ENCODE peak calls at places on chromosomes 4 and X, in eight cellular contexts. One of them, this sample, is unnamed. For H3K4me1, the result is how much of the 10 kb centered on the place peaks cover.

GRCh38 chr4:26568446-26568994 is 15.4 kb upstream of the TBC1D19 start:
- DNase-seq in stomach: no peak
- DNase-seq in upper lobe of left lung: no peak
- DNase-seq in spleen: no peak
- DNase-seq in H1: no peak
- DNase-seq in endothelial cell of umbilical vein: peak
- DNase-seq in suprapubic skin: no peak
- DNase-seq in vagina: no peak
- DNase-seq in this sample: no peak

GRCh38 chr4:7668282-7668681 is 233.6 kb upstream of the PSAPL1 start:
- DNase-seq in stomach: no peak
- DNase-seq in upper lobe of left lung: no peak
- DNase-seq in spleen: peak
- DNase-seq in H1: no peak
- DNase-seq in endothelial cell of umbilical vein: no peak
- DNase-seq in suprapubic skin: no peak
- DNase-seq in vagina: no peak
- DNase-seq in this sample: no peak

GRCh38 chrX:111467896-111468295 is 43.5 kb upstream of the SERTM2 start:
- DNase-seq in stomach: no peak
- DNase-seq in upper lobe of left lung: no peak
- DNase-seq in spleen: no peak
- DNase-seq in H1: no peak
- DNase-seq in endothelial cell of umbilical vein: no peak
- DNase-seq in suprapubic skin: peak
- DNase-seq in vagina: no peak
- DNase-seq in this sample: no peak

GRCh38 chrX:74132265-74132664 is 171.7 kb upstream of the ZCCHC13 start:
- DNase-seq in stomach: no peak
- DNase-seq in upper lobe of left lung: no peak
- DNase-seq in spleen: no peak
- DNase-seq in H1: no peak
- DNase-seq in endothelial cell of umbilical vein: no peak
- DNase-seq in suprapubic skin: no peak
- DNase-seq in vagina: no peak
- DNase-seq in this sample: no peak

GRCh38 chr4:10275696-10276095 is 159.1 kb upstream of the WDR1 start:
- DNase-seq in stomach: no peak
- DNase-seq in upper lobe of left lung: no peak
- DNase-seq in spleen: no peak
- DNase-seq in H1: no peak
- DNase-seq in endothelial cell of umbilical vein: no peak
- DNase-seq in suprapubic skin: no peak
- DNase-seq in vagina: no peak
- DNase-seq in this sample: no peak

GRCh38 chr4:11741190-11741652 is 312.5 kb upstream of the HS3ST1 start:
- DNase-seq in stomach: no peak
- DNase-seq in upper lobe of left lung: no peak
- DNase-seq in spleen: no peak
- DNase-seq in H1: no peak
- DNase-seq in endothelial cell of umbilical vein: peak
- DNase-seq in suprapubic skin: no peak
- DNase-seq in vagina: no peak
- DNase-seq in this sample: no peak

GRCh38 chr4:4673070-4673469 is 131.2 kb upstream of the STX18 start:
- DNase-seq in stomach: no peak
- DNase-seq in upper lobe of left lung: peak
- DNase-seq in spleen: no peak
- DNase-seq in H1: peak
- DNase-seq in endothelial cell of umbilical vein: peak
- DNase-seq in suprapubic skin: no peak
- DNase-seq in vagina: no peak
- DNase-seq in this sample: no peak

GRCh38 chr4:71456841-71457240 is 118.0 kb downstream of the SLC4A4 start:
- DNase-seq in stomach: no peak
- DNase-seq in upper lobe of left lung: no peak
- DNase-seq in spleen: no peak
- DNase-seq in H1: no peak
- DNase-seq in endothelial cell of umbilical vein: no peak
- DNase-seq in suprapubic skin: no peak
- DNase-seq in vagina: no peak
- DNase-seq in this sample: peak

GRCh38 chr4:23877758-23878229 is 12.1 kb downstream of the PPARGC1A start:
- DNase-seq in stomach: no peak
- DNase-seq in upper lobe of left lung: no peak
- DNase-seq in spleen: no peak
- DNase-seq in H1: no peak
- DNase-seq in endothelial cell of umbilical vein: no peak
- DNase-seq in suprapubic skin: no peak
- DNase-seq in vagina: no peak
- DNase-seq in this sample: peak

GRCh38 chr4:23876418-23877089 is 13.3 kb downstream of the PPARGC1A start:
- DNase-seq in stomach: no peak
- DNase-seq in upper lobe of left lung: no peak
- DNase-seq in spleen: no peak
- DNase-seq in H1: no peak
- DNase-seq in endothelial cell of umbilical vein: no peak
- DNase-seq in suprapubic skin: no peak
- DNase-seq in vagina: no peak
- DNase-seq in this sample: no peak

GRCh38 chr4:23878235-23878861 is 11.5 kb downstream of the PPARGC1A start:
- DNase-seq in stomach: no peak
- DNase-seq in upper lobe of left lung: no peak
- DNase-seq in spleen: no peak
- DNase-seq in H1: no peak
- DNase-seq in endothelial cell of umbilical vein: no peak
- DNase-seq in suprapubic skin: no peak
- DNase-seq in vagina: no peak
- DNase-seq in this sample: no peak

GRCh38 chr4:23881052-23881501 is 8.8 kb downstream of the PPARGC1A start:
- DNase-seq in stomach: no peak
- DNase-seq in upper lobe of left lung: no peak
- DNase-seq in spleen: no peak
- DNase-seq in H1: no peak
- DNase-seq in endothelial cell of umbilical vein: no peak
- DNase-seq in suprapubic skin: no peak
- DNase-seq in vagina: no peak
- DNase-seq in this sample: peak

DNA sequence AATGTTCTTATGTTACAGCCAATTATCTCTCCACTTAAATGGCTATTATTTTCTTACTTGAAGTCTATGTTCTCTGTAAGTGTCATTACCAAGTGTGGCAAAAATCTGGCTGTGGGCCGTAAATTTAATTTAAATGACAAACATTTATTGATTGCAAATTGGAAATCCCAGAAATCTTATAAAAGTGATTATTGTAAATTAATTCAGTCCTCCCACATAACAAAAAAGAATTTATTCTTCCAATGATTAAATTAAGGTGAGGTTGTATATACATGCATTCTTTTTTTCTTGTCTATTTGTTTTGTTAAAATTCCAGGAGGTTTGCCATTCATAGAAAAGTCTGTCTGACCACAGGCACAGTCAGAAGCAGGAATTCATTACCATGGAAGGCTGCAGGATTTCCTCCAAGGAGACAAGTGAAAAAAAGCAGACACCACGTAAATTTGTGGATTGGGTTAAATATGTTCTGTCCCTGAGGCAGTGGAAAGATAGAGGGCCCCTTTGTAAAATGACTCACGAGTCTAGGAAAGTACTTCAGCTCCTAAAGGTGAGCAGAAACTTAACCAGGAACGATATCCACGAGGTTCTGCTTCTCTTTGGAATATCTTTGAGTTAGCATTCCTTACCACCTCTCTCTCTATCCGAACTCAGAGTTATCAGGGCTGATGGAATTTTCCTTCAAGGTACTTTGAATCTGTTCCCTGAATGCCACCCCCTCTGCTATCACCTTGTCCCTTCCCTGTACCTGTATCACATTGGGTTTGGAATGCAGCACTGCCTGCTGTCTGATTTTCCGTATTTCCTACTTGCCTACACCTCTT is 10.7 kb downstream of the PPARGC1A start:
- DNase-seq in stomach: no peak
- DNase-seq in upper lobe of left lung: no peak
- DNase-seq in spleen: no peak
- DNase-seq in H1: no peak
- DNase-seq in endothelial cell of umbilical vein: no peak
- DNase-seq in suprapubic skin: no peak
- DNase-seq in vagina: no peak
- DNase-seq in this sample: no peak
- TF ChIP-seq POLR2AphosphoS5 in stomach: no peak
- TF ChIP-seq POLR2AphosphoS5 in upper lobe of left lung: no peak
- TF ChIP-seq POLR2AphosphoS5 in spleen: no peak
- TF ChIP-seq POLR2AphosphoS5 in H1: no peak
- TF ChIP-seq POLR2AphosphoS5 in endothelial cell of umbilical vein: no peak
- TF ChIP-seq POLR2AphosphoS5 in suprapubic skin: no peak
- TF ChIP-seq POLR2AphosphoS5 in vagina: no peak
- TF ChIP-seq POLR2AphosphoS5 in this sample: no peak

GRCh38 chr4:55326629-55327028 is 19.4 kb upstream of the SRD5A3 start:
- DNase-seq in stomach: no peak
- DNase-seq in upper lobe of left lung: no peak
- DNase-seq in spleen: no peak
- DNase-seq in H1: no peak
- DNase-seq in endothelial cell of umbilical vein: no peak
- DNase-seq in suprapubic skin: no peak
- DNase-seq in vagina: no peak
- DNase-seq in this sample: no peak

GRCh38 chr4:55329012-55329411 is 17.0 kb upstream of the SRD5A3 start:
- DNase-seq in stomach: no peak
- DNase-seq in upper lobe of left lung: no peak
- DNase-seq in spleen: no peak
- DNase-seq in H1: no peak
- DNase-seq in endothelial cell of umbilical vein: no peak
- DNase-seq in suprapubic skin: no peak
- DNase-seq in vagina: no peak
- DNase-seq in this sample: no peak

GRCh38 chr4:55330241-55330640 is 15.8 kb upstream of the SRD5A3 start:
- DNase-seq in stomach: no peak
- DNase-seq in upper lobe of left lung: no peak
- DNase-seq in spleen: no peak
- DNase-seq in H1: no peak
- DNase-seq in endothelial cell of umbilical vein: peak
- DNase-seq in suprapubic skin: no peak
- DNase-seq in vagina: no peak
- DNase-seq in this sample: no peak
- H3K4me3 ChIP-seq in stomach: no peak
- H3K4me3 ChIP-seq in upper lobe of left lung: no peak
- H3K4me3 ChIP-seq in spleen: no peak
- H3K4me3 ChIP-seq in H1: no peak
- H3K4me3 ChIP-seq in endothelial cell of umbilical vein: no peak
- H3K4me3 ChIP-seq in suprapubic skin: no peak
- H3K4me3 ChIP-seq in vagina: no peak
- H3K4me3 ChIP-seq in this sample: no peak

GRCh38 chr4:77798385-77798784 is 20.8 kb downstream of the CNOT6L start:
- DNase-seq in stomach: no peak
- DNase-seq in upper lobe of left lung: no peak
- DNase-seq in spleen: no peak
- DNase-seq in H1: no peak
- DNase-seq in endothelial cell of umbilical vein: no peak
- DNase-seq in suprapubic skin: no peak
- DNase-seq in vagina: no peak
- DNase-seq in this sample: no peak

GRCh38 chr4:77802406-77802805 is 16.8 kb downstream of the CNOT6L start:
- DNase-seq in stomach: no peak
- DNase-seq in upper lobe of left lung: no peak
- DNase-seq in spleen: no peak
- DNase-seq in H1: no peak
- DNase-seq in endothelial cell of umbilical vein: no peak
- DNase-seq in suprapubic skin: no peak
- DNase-seq in vagina: no peak
- DNase-seq in this sample: no peak

GRCh38 chr4:77801260-77801608 is 17.9 kb downstream of the CNOT6L start:
- DNase-seq in stomach: no peak
- DNase-seq in upper lobe of left lung: no peak
- DNase-seq in spleen: no peak
- DNase-seq in H1: no peak
- DNase-seq in endothelial cell of umbilical vein: no peak
- DNase-seq in suprapubic skin: no peak
- DNase-seq in vagina: no peak
- DNase-seq in this sample: no peak

GRCh38 chr4:77800077-77800476 is 19.1 kb downstream of the CNOT6L start:
- DNase-seq in stomach: no peak
- DNase-seq in upper lobe of left lung: no peak
- DNase-seq in spleen: no peak
- DNase-seq in H1: no peak
- DNase-seq in endothelial cell of umbilical vein: no peak
- DNase-seq in suprapubic skin: no peak
- DNase-seq in vagina: no peak
- DNase-seq in this sample: no peak

GRCh38 chr4:77800483-77801259 is 18.5 kb downstream of the CNOT6L start:
- DNase-seq in stomach: no peak
- DNase-seq in upper lobe of left lung: no peak
- DNase-seq in spleen: no peak
- DNase-seq in H1: no peak
- DNase-seq in endothelial cell of umbilical vein: peak
- DNase-seq in suprapubic skin: no peak
- DNase-seq in vagina: no peak
- DNase-seq in this sample: no peak
- H3K4me1 ChIP-seq in stomach: half or more
- H3K4me1 ChIP-seq in upper lobe of left lung: under half
- H3K4me1 ChIP-seq in spleen: half or more
- H3K4me1 ChIP-seq in H1: under half
- H3K4me1 ChIP-seq in endothelial cell of umbilical vein: under half
- H3K4me1 ChIP-seq in suprapubic skin: under half
- H3K4me1 ChIP-seq in vagina: half or more
- H3K4me1 ChIP-seq in this sample: under half

GRCh38 chrX:103630171-103630511 is 1.4 kb downstream of the TCEAL1 start:
- DNase-seq in stomach: no peak
- DNase-seq in upper lobe of left lung: no peak
- DNase-seq in spleen: no peak
- DNase-seq in H1: no peak
- DNase-seq in endothelial cell of umbilical vein: no peak
- DNase-seq in suprapubic skin: no peak
- DNase-seq in vagina: no peak
- DNase-seq in this sample: no peak

GRCh38 chrX:103631145-103631544 is 2.4 kb downstream of the TCEAL1 start:
- DNase-seq in stomach: no peak
- DNase-seq in upper lobe of left lung: no peak
- DNase-seq in spleen: no peak
- DNase-seq in H1: no peak
- DNase-seq in endothelial cell of umbilical vein: no peak
- DNase-seq in suprapubic skin: no peak
- DNase-seq in vagina: no peak
- DNase-seq in this sample: no peak

GRCh38 chrX:103629295-103630170 is 758 bp downstream of the TCEAL1 start:
- DNase-seq in stomach: peak
- DNase-seq in upper lobe of left lung: peak
- DNase-seq in spleen: peak
- DNase-seq in H1: no peak
- DNase-seq in endothelial cell of umbilical vein: peak
- DNase-seq in suprapubic skin: peak
- DNase-seq in vagina: no peak
- DNase-seq in this sample: peak

GRCh38 chrX:103626855-103627254 is 1.9 kb upstream of the TCEAL1 start:
- DNase-seq in stomach: no peak
- DNase-seq in upper lobe of left lung: no peak
- DNase-seq in spleen: no peak
- DNase-seq in H1: no peak
- DNase-seq in endothelial cell of umbilical vein: peak
- DNase-seq in suprapubic skin: no peak
- DNase-seq in vagina: no peak
- DNase-seq in this sample: no peak

DNA sequence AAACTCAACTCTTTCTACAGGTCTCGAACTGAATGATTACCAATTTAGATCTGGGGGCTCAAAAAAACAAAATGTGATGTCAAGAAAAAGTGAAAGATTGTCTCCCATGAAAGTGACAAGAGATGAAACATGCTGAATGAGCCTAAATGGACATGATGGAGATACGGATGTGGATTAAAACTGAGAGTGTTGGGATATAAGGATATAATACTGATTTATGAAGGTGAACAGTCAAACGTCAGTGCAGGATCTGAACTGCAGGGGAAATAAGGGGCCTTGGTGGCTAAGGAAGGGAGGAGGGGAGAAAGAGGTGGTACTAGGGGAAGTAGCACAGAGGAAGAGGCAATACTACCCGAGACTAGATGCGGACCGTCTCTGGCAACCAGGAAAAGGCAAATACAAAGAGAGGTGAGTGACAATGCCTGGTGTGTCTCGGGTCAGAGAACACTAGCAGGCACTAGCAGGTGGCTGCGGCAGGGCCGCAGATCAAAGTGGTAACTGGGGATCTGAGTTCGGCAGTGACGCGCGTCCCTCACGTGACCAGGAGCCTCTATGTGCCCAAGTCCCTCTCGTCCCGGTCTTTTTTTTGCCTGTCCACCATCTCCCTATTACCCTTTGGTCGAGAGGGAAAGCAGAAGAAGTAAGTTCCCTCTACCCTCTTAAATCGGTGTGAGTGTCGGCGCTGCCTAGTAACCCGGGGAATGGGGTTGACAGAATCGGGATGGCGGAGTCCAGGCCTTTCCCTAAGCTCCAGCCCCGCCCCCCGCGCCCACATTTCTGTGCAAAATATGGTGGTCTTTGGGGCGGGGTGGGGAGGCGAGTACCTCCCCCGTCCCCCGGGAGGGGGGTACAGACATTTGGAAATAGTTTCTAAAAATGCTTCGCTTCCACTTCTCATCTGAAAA is at the start of gene TCEAL1:
- DNase-seq in stomach: peak
- DNase-seq in upper lobe of left lung: peak
- DNase-seq in spleen: peak
- DNase-seq in H1: no peak
- DNase-seq in endothelial cell of umbilical vein: peak
- DNase-seq in suprapubic skin: peak
- DNase-seq in vagina: no peak
- DNase-seq in this sample: peak
- TF ChIP-seq POLR2AphosphoS5 in stomach: no peak
- TF ChIP-seq POLR2AphosphoS5 in upper lobe of left lung: no peak
- TF ChIP-seq POLR2AphosphoS5 in spleen: peak
- TF ChIP-seq POLR2AphosphoS5 in H1: no peak
- TF ChIP-seq POLR2AphosphoS5 in endothelial cell of umbilical vein: no peak
- TF ChIP-seq POLR2AphosphoS5 in suprapubic skin: no peak
- TF ChIP-seq POLR2AphosphoS5 in vagina: peak
- TF ChIP-seq POLR2AphosphoS5 in this sample: peak

This sample was measured in prostate gland.